ENCODE peak calls at places on chromosomes 13 and 19, in six cellular contexts. N is GM12865, T is endothelial cell of umbilical vein, Q is nephron progenitor cell, I is mammary epithelial cell, U is astrocyte of the cerebellum. L is an unnamed sample.

GRCh38 chr19:1067341-1068103 is 555 bp downstream of the ARHGAP45 start:
- DNase-seq in N (peak; percentile 42), T (no peak), Q (no peak), I (no peak), U (no peak), L (no peak)

GRCh38 chr19:2983351-2984195 is 6.2 kb downstream of the TLE6 start:
- DNase-seq in N (no peak), T (peak; percentile 64), Q (no peak), I (peak; percentile 76), U (peak; percentile 92), L (no peak)

GRCh38 chr13:21243045-21243842 is 66.8 kb downstream of the MRPL57 start:
- DNase-seq in N (no peak), T (no peak), Q (no peak), I (no peak), U (no peak), L (no peak)

GRCh38 chr13:20019033-20019432 is 60.5 kb downstream of the ZMYM2 start:
- DNase-seq in N (peak; percentile 28), T (no peak), Q (no peak), I (no peak), U (no peak), L (no peak)

GRCh38 chr13:99619207-99619606 is 117.9 kb downstream of the TM9SF2 start:
- DNase-seq in N (no peak), T (no peak), Q (no peak), I (no peak), U (no peak), L (no peak)

GRCh38 chr19:27774337-27774736 is 1438.6 kb downstream of the UQCRFS1 start:
- DNase-seq in N (no peak), T (no peak), Q (no peak), I (no peak), U (no peak), L (no peak)

GRCh38 chr13:75645141-75645540 is 9.0 kb downstream of the LMO7 start:
- DNase-seq in N (no peak), T (no peak), Q (no peak), I (no peak), U (no peak), L (no peak)

GRCh38 chr13:43905435-43906031 is 25.8 kb downstream of the LACC1 start:
- DNase-seq in N (peak; percentile 69), T (peak; percentile 68), Q (peak; percentile 24), I (peak; percentile 48), U (peak; percentile 70), L (no peak)

GRCh38 chr13:46295531-46296464 is 84.1 kb downstream of the LRRC63 start:
- DNase-seq in N (peak; percentile 62), T (peak; percentile 73), Q (no peak), I (peak; percentile 86), U (peak; percentile 92), L (no peak)

GRCh38 chr19:49391581-49392399 is 3.7 kb downstream of the KASH5 start:
- DNase-seq in N (peak; percentile 87), T (peak; percentile 55), Q (peak; percentile 77), I (peak; percentile 65), U (peak; percentile 35), L (no peak)

GRCh38 chr19:29255006-29255405 is 42.1 kb upstream of the UQCRFS1 start:
- DNase-seq in N (no peak), T (no peak), Q (no peak), I (no peak), U (no peak), L (no peak)

GRCh38 chr19:20858861-20859260 is 64.2 kb upstream of the ZNF85 start:
- DNase-seq in N (no peak), T (no peak), Q (no peak), I (no peak), U (no peak), L (no peak)

GRCh38 chr19:29372461-29372860 is 153.3 kb upstream of the VSTM2B start:
- DNase-seq in N (no peak), T (no peak), Q (no peak), I (no peak), U (no peak), L (no peak)

GRCh38 chr19:40888191-40888590 is 6.2 kb upstream of the CYP2A7 start:
- DNase-seq in N (no peak), T (no peak), Q (no peak), I (no peak), U (no peak), L (no peak)

GRCh38 chr19:53870485-53870844 is 2.8 kb downstream of the MYADM start:
- DNase-seq in N (no peak), T (no peak), Q (peak; percentile 15), I (no peak), U (no peak), L (no peak)

GRCh38 chr13:109212630-109213029 is 573.8 kb downstream of the IRS2 start:
- DNase-seq in N (no peak), T (no peak), Q (no peak), I (no peak), U (no peak), L (no peak)

GRCh38 chr13:97257800-97258799 is 36.0 kb downstream of the MBNL2 start:
- DNase-seq in N (peak; percentile 52), T (peak; percentile 98), Q (no peak), I (peak; percentile 79), U (peak; percentile 71), L (no peak)

GRCh38 chr13:111506621-111507020 is 186.2 kb downstream of the TEX29 start:
- DNase-seq in N (no peak), T (no peak), Q (no peak), I (no peak), U (no peak), L (peak; percentile 42)

GRCh38 chr19:43966079-43966694 is 15.2 kb downstream of the ZNF221 start:
- DNase-seq in N (no peak), T (no peak), Q (no peak), I (no peak), U (no peak), L (no peak)

GRCh38 chr13:81051873-81052272 is 710.9 kb upstream of the SPRY2 start:
- DNase-seq in N (no peak), T (peak; percentile 9), Q (no peak), I (no peak), U (no peak), L (no peak)

GRCh38 chr13:59750860-59751259 is 412.9 kb downstream of the DIAPH3 start:
- DNase-seq in N (no peak), T (peak; percentile 4), Q (peak; percentile 59), I (peak; percentile 32), U (peak; percentile 57), L (no peak)

DNA sequence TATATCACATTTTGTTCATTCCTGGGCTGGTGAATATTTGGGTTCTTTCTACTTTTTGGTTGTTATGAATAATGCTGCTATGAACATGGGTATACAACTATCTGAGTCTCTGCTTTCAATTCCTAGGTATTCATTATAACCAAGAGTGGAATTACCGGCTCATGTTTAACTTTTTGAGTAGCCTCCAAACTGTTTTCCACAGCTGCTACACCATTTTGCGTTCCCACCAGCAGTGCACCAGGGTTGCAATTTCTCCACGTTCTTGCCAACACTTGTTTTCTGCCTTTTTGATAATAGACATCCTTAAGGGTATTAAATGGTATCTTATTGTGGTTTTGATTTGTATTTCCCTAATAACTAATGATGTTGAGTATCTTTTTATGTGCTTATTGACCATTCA is 16.8 kb downstream of the CDK8 start:
- DNase-seq in N (no peak), T (no peak), Q (no peak), I (no peak), U (no peak), L (no peak)
- TF ChIP-seq CTCF in N (no peak), T (no peak), Q (no peak), I (no peak), U (no peak), L (no peak)

DNA sequence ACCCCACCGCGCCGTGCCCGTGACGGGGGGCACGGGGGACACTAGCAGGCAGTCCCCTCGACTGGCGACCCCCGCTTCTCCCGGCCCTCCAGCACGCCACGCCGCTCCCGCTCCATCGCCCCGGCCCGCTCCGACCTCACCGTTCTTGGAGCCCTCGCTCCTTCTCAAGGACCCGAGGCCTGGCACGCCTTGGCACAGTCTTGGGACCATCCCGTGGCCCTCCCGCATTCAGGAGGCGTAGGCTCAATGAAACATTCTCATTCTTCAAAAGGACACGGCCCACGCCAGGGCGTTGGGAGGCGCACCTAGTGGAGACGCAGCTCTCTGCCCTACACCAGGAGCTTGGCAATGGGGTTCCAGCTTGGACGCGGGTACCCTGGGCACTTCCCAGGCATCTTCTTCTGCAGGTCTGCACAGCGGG is 473 bp upstream of the CERS1 start:
- DNase-seq in N (no peak), T (no peak), Q (no peak), I (peak; percentile 17), U (no peak), L (no peak)
- TF ChIP-seq CTCF in N (no peak), T (no peak), Q (no peak), I (no peak), U (peak; percentile 16), L (peak; percentile 19)

DNA sequence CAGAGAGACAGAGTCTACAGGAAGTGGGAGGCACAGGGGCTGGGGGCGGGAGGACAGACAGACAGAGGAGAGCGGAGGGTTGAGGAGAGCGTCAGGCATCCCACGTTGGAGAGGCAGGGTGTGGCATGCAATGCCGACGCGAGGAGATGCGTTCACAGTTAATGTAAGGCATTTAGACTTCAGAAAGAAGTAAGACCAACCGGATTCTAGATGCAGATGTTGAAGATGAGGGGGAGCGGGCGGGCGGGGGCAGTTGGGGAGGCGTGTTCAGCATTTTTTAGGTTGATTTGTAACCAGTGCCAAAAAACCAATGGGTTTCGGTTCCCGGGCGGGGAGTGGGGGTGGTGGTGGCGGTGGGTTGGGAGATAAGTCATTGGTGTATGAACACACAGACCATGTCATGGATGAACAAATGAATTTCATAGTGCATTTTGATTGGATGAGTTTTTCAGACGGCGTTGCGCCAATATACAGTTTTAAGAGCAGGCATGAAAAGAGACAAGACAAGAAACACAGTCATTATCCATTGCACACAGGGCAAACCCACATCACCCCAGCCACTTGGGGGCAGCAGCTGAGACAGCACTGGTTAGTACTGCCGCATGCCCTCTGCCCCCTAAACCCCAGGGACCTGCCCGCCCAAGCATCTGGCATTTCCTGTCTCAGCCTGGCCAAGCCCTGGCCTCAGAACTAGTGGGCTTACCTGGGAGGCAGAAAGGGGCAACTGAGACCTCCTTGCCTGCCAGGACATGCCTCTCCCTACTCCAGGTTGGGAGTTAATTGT is 91.3 kb downstream of the IER2 start:
- DNase-seq in N (peak; percentile 40), T (no peak), Q (no peak), I (peak; percentile 9), U (no peak), L (no peak)
- TF ChIP-seq CTCF in N (peak; percentile 20), T (no peak), Q (no peak), I (peak; percentile 24), U (no peak), L (peak; percentile 24)

GRCh38 chr19:13526552-13526951 is 20.3 kb upstream of the CACNA1A start:
- DNase-seq in N (peak; percentile 9), T (no peak), Q (peak; percentile 40), I (peak; percentile 6), U (no peak), L (no peak)
- TF ChIP-seq CTCF in N (peak; percentile 41), T (peak; percentile 18), Q (peak; percentile 24), I (peak; percentile 44), U (peak; percentile 31), L (peak; percentile 45)

GRCh38 chr19:11209892-11210655 is 12.7 kb upstream of the KANK2 start:
- DNase-seq in N (no peak), T (no peak), Q (no peak), I (no peak), U (no peak), L (no peak)
- TF ChIP-seq CTCF in N (no peak), T (no peak), Q (no peak), I (no peak), U (no peak), L (no peak)